ENCODE peak calls at places on chromosomes 5 and 9, in six cellular contexts. O is testis, X is A549, B is heart left ventricle, T is keratinocyte, L is adrenal gland. F is an unnamed sample.

GRCh38 chr5:1122511-1123284 is 10.8 kb upstream of the SLC12A7 start:
- DNase-seq in O (peak; percentile 77), X (no peak), B (no peak), T (no peak), L (no peak), F (peak; percentile 79)

GRCh38 chr5:55626805-55627204 is 85.3 kb downstream of the SLC38A9 start:
- DNase-seq in O (no peak), X (no peak), B (no peak), T (no peak), L (no peak), F (no peak)

GRCh38 chr9:362936-363335 is 148.3 kb downstream of the DOCK8 start:
- DNase-seq in O (no peak), X (no peak), B (no peak), T (no peak), L (no peak), F (no peak)

GRCh38 chr5:113789769-113790168 is 276.3 kb downstream of the YTHDC2 start:
- DNase-seq in O (no peak), X (no peak), B (no peak), T (no peak), L (no peak), F (no peak)

GRCh38 chr5:169331292-169331852 is 30.4 kb upstream of the SLIT3 start:
- DNase-seq in O (no peak), X (no peak), B (no peak), T (no peak), L (no peak), F (no peak)

GRCh38 chr9:20242767-20243166 is 379.5 kb downstream of the MLLT3 start:
- DNase-seq in O (no peak), X (no peak), B (no peak), T (no peak), L (no peak), F (no peak)

GRCh38 chr5:34686762-34687268 is 30.7 kb downstream of the RAI14 start:
- DNase-seq in O (peak; percentile 75), X (peak; percentile 71), B (no peak), T (peak; percentile 62), L (peak; percentile 78), F (peak; percentile 72)

GRCh38 chr5:133753856-133754255 is 141.5 kb upstream of the FSTL4 start:
- DNase-seq in O (no peak), X (no peak), B (no peak), T (peak; percentile 35), L (no peak), F (no peak)

GRCh38 chr5:82517544-82517943 is 239.4 kb upstream of the RPS23 start:
- DNase-seq in O (no peak), X (no peak), B (no peak), T (no peak), L (no peak), F (no peak)

GRCh38 chr9:121289554-121290370 is 21.8 kb downstream of the GSN start:
- DNase-seq in O (no peak), X (no peak), B (no peak), T (no peak), L (no peak), F (no peak)

GRCh38 chr5:137360607-137361006 is 138.5 kb downstream of the SPOCK1 start:
- DNase-seq in O (no peak), X (no peak), B (no peak), T (no peak), L (no peak), F (no peak)

GRCh38 chr9:70263421-70263820 is 4.6 kb downstream of the SMC5 start:
- DNase-seq in O (no peak), X (no peak), B (no peak), T (no peak), L (no peak), F (no peak)

GRCh38 chr5:43940562-43940961 is 337.6 kb downstream of the NNT start:
- DNase-seq in O (no peak), X (no peak), B (no peak), T (no peak), L (no peak), F (no peak)

GRCh38 chr5:71533142-71533541 is 54.0 kb upstream of the MCCC2 start:
- DNase-seq in O (no peak), X (no peak), B (no peak), T (no peak), L (no peak), F (no peak)

GRCh38 chr9:126504086-126504976 is 109.4 kb upstream of the LMX1B start:
- DNase-seq in O (no peak), X (no peak), B (peak; percentile 55), T (no peak), L (no peak), F (no peak)

GRCh38 chr9:2800385-2801179 is 43.3 kb downstream of the PUM3 start:
- DNase-seq in O (peak; percentile 34), X (no peak), B (no peak), T (no peak), L (no peak), F (no peak)

GRCh38 chr9:22078081-22078480 is 69.0 kb upstream of the CDKN2B start:
- DNase-seq in O (no peak), X (no peak), B (no peak), T (no peak), L (no peak), F (no peak)

GRCh38 chr9:18379073-18379811 is 94.7 kb upstream of the ADAMTSL1 start:
- DNase-seq in O (no peak), X (no peak), B (no peak), T (no peak), L (no peak), F (no peak)

GRCh38 chr5:73286891-73287290 is 113.9 kb downstream of the TMEM174 start:
- DNase-seq in O (no peak), X (no peak), B (no peak), T (no peak), L (no peak), F (no peak)

GRCh38 chr9:114271556-114272510 is 51.1 kb upstream of the ORM1 start:
- DNase-seq in O (peak; percentile 73), X (no peak), B (peak; percentile 67), T (no peak), L (peak; percentile 61), F (peak; percentile 78)

GRCh38 chr5:26569929-26570258 is 468.5 kb downstream of the CDH9 start:
- DNase-seq in O (no peak), X (no peak), B (no peak), T (no peak), L (no peak), F (peak; percentile 30)

GRCh38 chr5:76468625-76469410 is 65.7 kb downstream of the IQGAP2 start:
- DNase-seq in O (no peak), X (no peak), B (no peak), T (no peak), L (no peak), F (no peak)

GRCh38 chr5:34941936-34942335 is 12.6 kb downstream of the DNAJC21 start:
- DNase-seq in O (no peak), X (no peak), B (no peak), T (no peak), L (no peak), F (no peak)

GRCh38 chr5:176497852-176498251 is 39.4 kb downstream of the RNF44 start:
- DNase-seq in O (no peak), X (no peak), B (no peak), T (peak; percentile 50), L (no peak), F (no peak)

GRCh38 chr5:148805323-148806290 is 20.8 kb upstream of the ADRB2 start:
- DNase-seq in O (no peak), X (no peak), B (no peak), T (no peak), L (no peak), F (peak; percentile 78)

GRCh38 chr5:69503144-69503488 is 10.5 kb downstream of the OCLN start:
- DNase-seq in O (no peak), X (no peak), B (no peak), T (no peak), L (no peak), F (no peak)
- H3K27ac ChIP-seq in O (no peak overlapping the region), X (peak overlapping the region; percentile 80), B (no peak overlapping the region), T (peak overlapping the region; percentile 92), L (no peak overlapping the region), F (no peak overlapping the region)

GRCh38 chr5:88967633-88968585 is 84.9 kb upstream of the MEF2C start:
- DNase-seq in O (no peak), X (no peak), B (no peak), T (no peak), L (no peak), F (no peak)
- H3K27ac ChIP-seq in O (no peak overlapping the region), X (no peak overlapping the region), B (no peak overlapping the region), T (no peak overlapping the region), L (no peak overlapping the region), F (no peak overlapping the region)

GRCh38 chr5:112109331-112109993 is 309.6 kb downstream of the EPB41L4A start:
- DNase-seq in O (no peak), X (no peak), B (no peak), T (peak; percentile 4), L (peak; percentile 47), F (peak; percentile 52)

DNA sequence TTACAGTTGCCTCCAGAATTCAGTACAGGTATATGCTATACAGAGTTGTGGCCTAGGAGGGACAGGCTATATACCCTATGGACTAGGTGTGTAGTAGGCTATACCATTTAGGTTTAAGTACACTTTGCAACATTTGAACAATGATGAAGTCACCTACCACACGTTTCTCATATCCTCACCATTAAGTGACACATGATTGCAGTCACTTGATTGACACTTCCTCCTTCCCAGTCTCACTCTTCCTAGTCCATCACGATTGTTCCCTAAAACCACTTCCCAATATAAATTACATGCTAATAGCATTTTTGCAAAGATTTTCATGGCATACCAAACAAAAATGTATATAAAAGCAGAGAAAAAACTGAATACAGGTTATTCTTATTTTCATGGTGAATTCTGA is 312.2 kb downstream of the EPB41L4A start:
- DNase-seq in O (no peak), X (no peak), B (no peak), T (no peak), L (no peak), F (no peak)
- H3K27ac ChIP-seq in O (no peak overlapping the region), X (no peak overlapping the region), B (no peak overlapping the region), T (no peak overlapping the region), L (no peak overlapping the region), F (no peak overlapping the region)

GRCh38 chr9:4296217-4296616 is 3.7 kb downstream of the GLIS3 start:
- DNase-seq in O (no peak), X (peak; percentile 24), B (no peak), T (no peak), L (no peak), F (no peak)

GRCh38 chr9:4290427-4290837 is 9.4 kb downstream of the GLIS3 start:
- DNase-seq in O (no peak), X (no peak), B (no peak), T (no peak), L (no peak), F (no peak)

GRCh38 chr9:4292781-4293180 is 7.1 kb downstream of the GLIS3 start:
- DNase-seq in O (no peak), X (no peak), B (no peak), T (no peak), L (no peak), F (no peak)

GRCh38 chr9:4295160-4295559 is 4.7 kb downstream of the GLIS3 start:
- DNase-seq in O (no peak), X (no peak), B (no peak), T (no peak), L (no peak), F (no peak)

DNA sequence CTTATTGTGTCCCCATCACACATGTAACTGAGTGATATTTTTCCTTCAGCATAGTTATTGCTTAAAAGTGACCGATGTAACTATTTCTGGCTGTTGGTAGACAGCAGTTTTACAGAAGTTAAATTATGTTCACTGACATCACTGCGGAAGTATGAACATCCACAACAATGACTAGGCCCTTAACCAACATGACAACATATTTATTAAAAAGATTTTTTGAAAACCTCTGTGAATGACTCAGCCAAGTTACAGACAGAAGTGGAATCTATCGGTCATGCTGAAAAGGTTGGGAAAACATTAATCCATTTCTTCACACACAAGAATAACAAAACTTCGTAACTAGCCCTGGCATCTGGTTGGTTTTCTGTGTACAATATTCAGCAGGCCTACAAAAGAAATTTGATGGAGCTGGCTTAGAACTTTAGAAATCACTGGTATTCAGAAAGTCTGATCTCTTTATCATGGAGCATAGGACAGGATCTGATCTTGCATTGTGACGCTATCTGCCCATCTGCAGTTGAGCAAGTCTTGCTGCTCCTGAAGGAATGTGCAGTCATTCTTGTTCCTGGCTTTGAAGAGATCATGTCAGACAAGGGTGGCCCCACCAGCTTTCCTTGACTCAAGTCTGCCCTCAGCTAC is 6.5 kb downstream of the GLIS3 start:
- DNase-seq in O (no peak), X (peak; percentile 50), B (no peak), T (no peak), L (no peak), F (no peak)
- H3K27ac ChIP-seq in O (no peak overlapping the region), X (peak overlapping the region; percentile 90), B (peak overlapping the region; percentile 42), T (peak overlapping the region; percentile 45), L (peak overlapping the region; percentile 71), F (peak overlapping the region; percentile 67)